ENCODE peak calls at places on chromosomes 13 and 19, in four cellular contexts. G, W, N and U are unnamed samples.

GRCh38 chr19:55250262-55251036 is 8.4 kb downstream of the PPP6R1 start:
- DNase-seq in W (no peak), G (no peak), N (peak), U (no peak)

GRCh38 chr19:23558541-23558940 is 128.5 kb downstream of the ZNF675 start:
- DNase-seq in G (no peak), W (no peak), N (no peak), U (no peak)

GRCh38 chr13:46622918-46623256 is 69.9 kb downstream of the LRCH1 start:
- DNase-seq in G (no peak), N (no peak), W (no peak), U (peak)

GRCh38 chr19:17762505-17763229 is 11.4 kb downstream of the FCHO1 start:
- DNase-seq in N (no peak), G (no peak), W (no peak), U (no peak)

GRCh38 chr13:25886438-25887214 is 165.2 kb downstream of the SHISA2 start:
- DNase-seq in G (no peak), W (no peak), N (no peak), U (peak)

GRCh38 chr13:58893396-58893795 is 1261.9 kb downstream of the PCDH17 start:
- DNase-seq in G (no peak), N (no peak), W (no peak), U (no peak)

GRCh38 chr19:18408053-18408476 is 10.6 kb upstream of the LRRC25 start:
- DNase-seq in N (peak), G (no peak), W (no peak), U (no peak)

GRCh38 chr13:112066624-112067004 is 335 bp upstream of the SOX1 start:
- DNase-seq in W (no peak), G (no peak), N (peak), U (no peak)

GRCh38 chr19:50377051-50377441 is 789 bp downstream of the NR1H2 start:
- DNase-seq in W (no peak), N (peak), G (no peak), U (no peak)

GRCh38 chr13:73173160-73173905 is 114.5 kb downstream of the KLF5 start:
- DNase-seq in N (no peak), G (no peak), W (no peak), U (no peak)

GRCh38 chr13:68261105-68261504 is 1031.0 kb upstream of the PCDH9 start:
- DNase-seq in W (no peak), N (no peak), G (no peak), U (no peak)

GRCh38 chr13:62212246-62212645 is 796.6 kb upstream of the PCDH20 start:
- DNase-seq in W (no peak), N (peak), G (no peak), U (no peak)
- TF ChIP-seq CTCF in W (no peak), N (no peak), G (no peak), U (no peak)

DNA sequence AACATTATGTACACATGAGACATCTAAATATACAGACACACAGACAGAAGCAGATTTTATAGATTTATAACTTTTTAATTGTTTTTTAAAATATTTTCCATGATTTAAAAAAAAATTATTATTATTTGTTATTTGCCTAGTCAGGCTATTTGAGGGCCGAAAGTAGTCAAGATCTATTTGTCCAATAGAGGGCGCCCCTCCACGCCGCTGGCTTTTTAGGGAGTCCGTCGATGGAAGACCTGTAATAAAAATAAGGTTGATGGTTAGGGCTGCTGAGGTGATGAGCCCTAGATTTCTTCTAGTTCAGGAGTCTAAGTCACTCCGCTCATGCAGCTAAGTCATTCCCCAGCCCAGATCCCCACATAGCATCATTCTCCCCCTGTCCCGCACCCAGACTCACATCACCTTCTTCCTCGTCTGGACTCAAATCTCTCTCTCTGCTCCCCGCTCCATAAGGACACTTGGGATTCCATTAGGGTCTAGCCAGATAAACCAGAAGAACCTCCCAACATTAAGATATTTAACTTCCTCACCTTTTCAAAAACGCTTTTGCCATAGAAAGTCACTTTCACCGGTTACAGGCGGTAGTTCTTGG is 33.9 kb upstream of the CEACAM21 start:
- DNase-seq in W (no peak), N (no peak), G (peak), U (no peak)
- TF ChIP-seq CTCF in W (peak), N (peak), G (peak), U (peak)

DNA sequence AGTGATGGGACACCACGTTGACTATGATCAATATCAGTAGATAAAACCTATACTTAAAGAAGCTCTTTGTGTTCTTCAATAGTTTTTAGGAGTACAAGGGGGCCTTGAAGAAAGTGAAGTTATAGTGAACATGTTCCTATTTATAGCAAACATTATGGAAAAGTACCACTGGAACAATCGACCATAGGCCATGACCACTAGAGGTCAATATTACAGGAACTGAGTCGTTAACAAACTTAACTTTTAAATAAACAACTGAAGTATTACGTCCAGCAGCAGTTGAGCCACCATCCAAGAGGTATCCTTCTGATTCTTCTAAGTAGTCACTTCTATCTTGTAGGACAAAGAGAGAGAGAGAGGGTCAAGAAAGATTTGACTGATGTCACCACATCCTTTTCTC is 391.0 kb upstream of the SLITRK5 start:
- DNase-seq in G (no peak), W (no peak), N (no peak), U (no peak)
- TF ChIP-seq CTCF in G (no peak), W (no peak), N (no peak), U (no peak)

GRCh38 chr19:2221918-2222317 is 14.2 kb downstream of the PLEKHJ1 start:
- DNase-seq in N (no peak), G (no peak), W (no peak), U (no peak)
- TF ChIP-seq CTCF in N (peak), G (peak), W (peak), U (peak)

DNA sequence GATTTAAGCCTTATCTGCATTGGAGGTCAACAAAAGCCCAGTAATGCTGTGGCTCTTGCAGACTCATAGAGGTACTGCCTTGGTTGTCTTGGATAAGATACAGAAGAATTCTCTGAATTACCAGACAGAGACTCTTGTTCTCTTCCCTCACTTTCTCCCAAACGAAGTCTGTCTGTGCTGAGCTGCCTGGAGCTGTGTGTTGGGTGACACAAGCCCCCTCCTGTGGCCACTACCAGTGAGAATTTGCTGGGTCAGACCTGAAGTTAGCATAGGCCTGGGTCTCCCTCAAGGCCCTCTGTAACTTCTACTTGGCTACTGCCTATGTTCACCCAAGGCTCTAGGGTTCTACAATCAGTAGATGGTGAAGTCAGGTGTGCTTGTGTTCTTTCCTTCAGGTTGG is 413.0 kb downstream of the PCDH20 start:
- DNase-seq in N (no peak), W (no peak), G (no peak), U (no peak)
- TF ChIP-seq CTCF in N (no peak), W (no peak), G (no peak), U (no peak)

GRCh38 chr19:8021374-8021773 is 15.9 kb upstream of the ELAVL1 start:
- DNase-seq in G (no peak), N (no peak), W (no peak), U (no peak)

GRCh38 chr19:8023371-8023770 is 17.9 kb upstream of the ELAVL1 start:
- DNase-seq in G (no peak), W (no peak), N (no peak), U (no peak)

GRCh38 chr19:8022275-8022674 is 16.8 kb upstream of the ELAVL1 start:
- DNase-seq in N (no peak), G (no peak), W (no peak), U (no peak)

GRCh38 chr19:8020681-8021080 is 15.2 kb upstream of the ELAVL1 start:
- DNase-seq in W (no peak), G (no peak), N (no peak), U (no peak)

GRCh38 chr19:8017808-8018207 is 12.4 kb upstream of the ELAVL1 start:
- DNase-seq in W (no peak), N (no peak), G (no peak), U (no peak)
- TF ChIP-seq CTCF in W (peak), N (peak), G (peak), U (no peak)